ENCODE peak calls at places on chromosomes 4 and X, in five cellular contexts. One of them, this sample, is unnamed. For H3K4me1, the result is how much of the 10 kb centered on the place peaks cover.

GRCh38 chrX:133776072-133776471 is 209.3 kb downstream of the GPC3 start:
- DNase-seq in cardiac muscle cell: peak
- DNase-seq in pancreas: peak
- DNase-seq in GM23338: peak
- DNase-seq in lung: no peak
- DNase-seq in this sample: no peak

GRCh38 chr4:48898733-48899431 is 7.7 kb downstream of the OCIAD2 start:
- DNase-seq in pancreas: no peak
- DNase-seq in lung: no peak
- DNase-seq in cardiac muscle cell: peak
- DNase-seq in GM23338: no peak
- DNase-seq in this sample: no peak

GRCh38 chrX:41720125-41720780 is 3.7 kb upstream of the GPR82 start:
- DNase-seq in GM23338: no peak
- DNase-seq in pancreas: no peak
- DNase-seq in lung: no peak
- DNase-seq in cardiac muscle cell: peak
- DNase-seq in this sample: no peak

GRCh38 chr4:186699298-186699697 is 24.4 kb downstream of the FAT1 start:
- DNase-seq in lung: no peak
- DNase-seq in pancreas: no peak
- DNase-seq in cardiac muscle cell: peak
- DNase-seq in GM23338: no peak
- DNase-seq in this sample: no peak

GRCh38 chr4:171025323-171025722 is 787.9 kb upstream of the GALNTL6 start:
- DNase-seq in cardiac muscle cell: no peak
- DNase-seq in GM23338: no peak
- DNase-seq in pancreas: no peak
- DNase-seq in lung: no peak
- DNase-seq in this sample: no peak

GRCh38 chr4:5365071-5366008 is 314.1 kb downstream of the STK32B start:
- DNase-seq in pancreas: no peak
- DNase-seq in cardiac muscle cell: peak
- DNase-seq in lung: peak
- DNase-seq in GM23338: peak
- DNase-seq in this sample: no peak

GRCh38 chrX:3134316-3134715 is 93.0 kb downstream of the ARSF start:
- DNase-seq in GM23338: no peak
- DNase-seq in pancreas: no peak
- DNase-seq in lung: no peak
- DNase-seq in cardiac muscle cell: no peak
- DNase-seq in this sample: no peak

GRCh38 chrX:72346306-72346949 is 40.7 kb upstream of the CITED1 start:
- DNase-seq in lung: no peak
- DNase-seq in pancreas: no peak
- DNase-seq in GM23338: peak
- DNase-seq in cardiac muscle cell: no peak
- DNase-seq in this sample: no peak

GRCh38 chr4:71009796-71010588 is 16.5 kb downstream of the DCK start:
- DNase-seq in GM23338: peak
- DNase-seq in pancreas: no peak
- DNase-seq in lung: no peak
- DNase-seq in cardiac muscle cell: peak
- DNase-seq in this sample: no peak

GRCh38 chr4:169723207-169723606 is 34.5 kb downstream of the HPF1 start:
- DNase-seq in cardiac muscle cell: peak
- DNase-seq in pancreas: no peak
- DNase-seq in GM23338: peak
- DNase-seq in lung: no peak
- DNase-seq in this sample: no peak

GRCh38 chr4:24643774-24644520 is 59.6 kb upstream of the DHX15 start:
- DNase-seq in GM23338: peak
- DNase-seq in lung: no peak
- DNase-seq in cardiac muscle cell: peak
- DNase-seq in pancreas: no peak
- DNase-seq in this sample: no peak

GRCh38 chr4:78155616-78156105 is 98.5 kb downstream of the FRAS1 start:
- DNase-seq in cardiac muscle cell: peak
- DNase-seq in lung: no peak
- DNase-seq in GM23338: no peak
- DNase-seq in pancreas: no peak
- DNase-seq in this sample: no peak

GRCh38 chr4:78667764-78668163 is 108.4 kb upstream of the BMP2K start:
- DNase-seq in lung: no peak
- DNase-seq in cardiac muscle cell: no peak
- DNase-seq in pancreas: no peak
- DNase-seq in GM23338: no peak
- DNase-seq in this sample: no peak

GRCh38 chr4:185713731-185714130 is 98.3 kb downstream of the SORBS2 start:
- DNase-seq in lung: no peak
- DNase-seq in pancreas: no peak
- DNase-seq in GM23338: no peak
- DNase-seq in cardiac muscle cell: no peak
- DNase-seq in this sample: no peak

GRCh38 chr4:186002853-186003252 is 66.1 kb upstream of the TLR3 start:
- DNase-seq in pancreas: no peak
- DNase-seq in GM23338: no peak
- DNase-seq in cardiac muscle cell: no peak
- DNase-seq in lung: no peak
- DNase-seq in this sample: no peak

GRCh38 chr4:168218663-168219062 is 99.9 kb downstream of the DDX60 start:
- DNase-seq in pancreas: no peak
- DNase-seq in GM23338: no peak
- DNase-seq in cardiac muscle cell: peak
- DNase-seq in lung: no peak
- DNase-seq in this sample: no peak

GRCh38 chr4:183394166-183394951 is 50.1 kb upstream of the CDKN2AIP start:
- DNase-seq in lung: no peak
- DNase-seq in GM23338: no peak
- DNase-seq in pancreas: no peak
- DNase-seq in cardiac muscle cell: no peak
- DNase-seq in this sample: no peak

GRCh38 chr4:174702974-174703478 is 126.0 kb downstream of the GLRA3 start:
- DNase-seq in cardiac muscle cell: peak
- DNase-seq in lung: no peak
- DNase-seq in pancreas: no peak
- DNase-seq in GM23338: peak
- DNase-seq in this sample: no peak

GRCh38 chr4:174697164-174697563 is 131.9 kb downstream of the GLRA3 start:
- DNase-seq in cardiac muscle cell: peak
- DNase-seq in lung: no peak
- DNase-seq in GM23338: no peak
- DNase-seq in pancreas: no peak
- DNase-seq in this sample: no peak

GRCh38 chr4:174697896-174698295 is 131.2 kb downstream of the GLRA3 start:
- DNase-seq in cardiac muscle cell: no peak
- DNase-seq in pancreas: no peak
- DNase-seq in lung: no peak
- DNase-seq in GM23338: no peak
- DNase-seq in this sample: no peak

GRCh38 chr4:174696657-174697056 is 132.4 kb downstream of the GLRA3 start:
- DNase-seq in cardiac muscle cell: peak
- DNase-seq in GM23338: no peak
- DNase-seq in pancreas: no peak
- DNase-seq in lung: no peak
- DNase-seq in this sample: no peak

GRCh38 chr4:174699654-174700053 is 129.4 kb downstream of the GLRA3 start:
- DNase-seq in GM23338: no peak
- DNase-seq in cardiac muscle cell: no peak
- DNase-seq in pancreas: no peak
- DNase-seq in lung: no peak
- DNase-seq in this sample: no peak
- H3K4me1 ChIP-seq in GM23338: under half
- H3K4me1 ChIP-seq in cardiac muscle cell: under half
- H3K4me1 ChIP-seq in pancreas: under half
- H3K4me1 ChIP-seq in lung: under half
- H3K4me1 ChIP-seq in this sample: under half

GRCh38 chrX:39729834-39730670 is 367.7 kb downstream of the BCOR start:
- DNase-seq in GM23338: peak
- DNase-seq in lung: no peak
- DNase-seq in cardiac muscle cell: no peak
- DNase-seq in pancreas: no peak
- DNase-seq in this sample: no peak

GRCh38 chrX:39730671-39731389 is 366.9 kb downstream of the BCOR start:
- DNase-seq in lung: peak
- DNase-seq in pancreas: peak
- DNase-seq in GM23338: peak
- DNase-seq in cardiac muscle cell: peak
- DNase-seq in this sample: peak

GRCh38 chrX:39733745-39734144 is 364.0 kb downstream of the BCOR start:
- DNase-seq in pancreas: no peak
- DNase-seq in lung: no peak
- DNase-seq in cardiac muscle cell: no peak
- DNase-seq in GM23338: no peak
- DNase-seq in this sample: no peak

GRCh38 chrX:39731390-39731680 is 366.4 kb downstream of the BCOR start:
- DNase-seq in lung: no peak
- DNase-seq in pancreas: no peak
- DNase-seq in cardiac muscle cell: no peak
- DNase-seq in GM23338: no peak
- DNase-seq in this sample: no peak

GRCh38 chrX:39731735-39732134 is 366.0 kb downstream of the BCOR start:
- DNase-seq in lung: no peak
- DNase-seq in GM23338: no peak
- DNase-seq in pancreas: no peak
- DNase-seq in cardiac muscle cell: no peak
- DNase-seq in this sample: no peak
- H3K27ac ChIP-seq in lung: no peak
- H3K27ac ChIP-seq in GM23338: no peak
- H3K27ac ChIP-seq in pancreas: no peak
- H3K27ac ChIP-seq in cardiac muscle cell: no peak
- H3K27ac ChIP-seq in this sample: peak

DNA sequence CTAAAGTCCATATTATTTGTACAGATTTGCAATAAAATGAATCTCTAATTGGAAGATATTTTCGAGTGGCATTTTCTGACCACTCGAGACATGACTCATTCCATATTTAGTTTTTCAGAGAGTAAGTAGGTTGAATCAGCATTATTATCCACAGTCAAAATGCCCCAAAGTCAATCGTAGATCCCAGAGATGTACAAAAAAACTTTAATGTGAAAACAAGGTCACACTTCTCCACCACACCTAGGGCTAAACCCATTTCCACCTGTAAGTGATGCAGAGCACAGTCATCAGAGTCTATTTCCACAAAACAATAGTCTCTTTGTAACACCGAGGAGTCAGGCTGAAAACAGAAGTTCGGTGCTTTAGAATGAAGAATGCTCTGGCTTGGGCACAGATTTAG is 117.1 kb upstream of the TENM3 start:
- DNase-seq in pancreas: no peak
- DNase-seq in lung: no peak
- DNase-seq in GM23338: no peak
- DNase-seq in cardiac muscle cell: no peak
- DNase-seq in this sample: no peak
- H3K4me1 ChIP-seq in pancreas: under half
- H3K4me1 ChIP-seq in lung: under half
- H3K4me1 ChIP-seq in GM23338: under half
- H3K4me1 ChIP-seq in cardiac muscle cell: under half
- H3K4me1 ChIP-seq in this sample: under half

GRCh38 chr4:57053508-57053907 is 56.7 kb downstream of the IGFBP7 start:
- DNase-seq in pancreas: no peak
- DNase-seq in lung: no peak
- DNase-seq in cardiac muscle cell: peak
- DNase-seq in GM23338: no peak
- DNase-seq in this sample: no peak

GRCh38 chr4:57059890-57060716 is 50.1 kb downstream of the IGFBP7 start:
- DNase-seq in GM23338: no peak
- DNase-seq in lung: no peak
- DNase-seq in pancreas: no peak
- DNase-seq in cardiac muscle cell: no peak
- DNase-seq in this sample: no peak

GRCh38 chr4:57051524-57051923 is 58.7 kb downstream of the IGFBP7 start:
- DNase-seq in GM23338: no peak
- DNase-seq in lung: no peak
- DNase-seq in cardiac muscle cell: no peak
- DNase-seq in pancreas: no peak
- DNase-seq in this sample: no peak

GRCh38 chr4:57051100-57051499 is 59.1 kb downstream of the IGFBP7 start:
- DNase-seq in GM23338: no peak
- DNase-seq in lung: no peak
- DNase-seq in cardiac muscle cell: no peak
- DNase-seq in pancreas: no peak
- DNase-seq in this sample: no peak

DNA sequence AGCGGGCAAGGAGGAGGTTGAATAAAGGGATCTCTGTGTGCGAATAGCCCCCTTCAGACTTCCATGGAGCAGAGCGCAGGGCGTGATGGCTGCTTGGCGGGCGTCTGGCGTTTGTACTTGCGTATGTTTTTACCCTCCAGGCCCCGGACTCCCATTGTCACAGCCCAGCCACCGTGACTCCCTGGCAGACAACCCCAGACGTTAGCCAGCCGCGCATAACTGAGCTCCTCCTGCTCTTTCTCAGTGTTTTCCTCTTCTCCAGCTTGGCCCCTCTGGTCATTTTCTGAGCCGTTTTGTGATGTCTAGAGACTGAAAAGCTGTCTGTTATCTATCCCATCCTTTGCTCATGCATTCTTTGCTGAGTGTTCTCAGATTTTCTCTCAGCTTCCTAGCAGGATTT is 54.3 kb downstream of the IGFBP7 start:
- DNase-seq in lung: no peak
- DNase-seq in cardiac muscle cell: no peak
- DNase-seq in GM23338: no peak
- DNase-seq in pancreas: no peak
- DNase-seq in this sample: no peak
- H3K27ac ChIP-seq in lung: peak
- H3K27ac ChIP-seq in cardiac muscle cell: peak
- H3K27ac ChIP-seq in GM23338: no peak
- H3K27ac ChIP-seq in pancreas: no peak
- H3K27ac ChIP-seq in this sample: peak

DNA sequence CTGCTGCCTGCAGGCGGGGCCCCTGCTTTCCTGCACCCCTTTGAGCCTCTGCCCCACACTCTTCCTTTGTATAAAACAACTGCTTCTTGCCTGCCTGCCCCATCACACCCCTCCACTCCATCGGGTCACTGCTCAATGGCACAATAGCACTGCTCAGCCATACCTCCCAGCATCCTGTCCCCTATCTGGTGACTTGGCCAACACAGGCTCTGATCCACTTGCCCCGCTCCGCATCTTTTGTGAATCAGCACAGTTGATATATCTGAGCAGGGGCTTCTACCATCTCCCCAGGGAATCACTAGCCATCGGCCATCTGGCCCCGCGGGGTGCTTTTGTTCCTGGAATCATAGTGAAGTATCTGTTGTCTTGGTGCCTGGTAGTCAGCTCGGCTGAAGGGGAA is 45.3 kb downstream of the MAP7D3 start:
- DNase-seq in pancreas: no peak
- DNase-seq in GM23338: peak
- DNase-seq in cardiac muscle cell: no peak
- DNase-seq in lung: no peak
- DNase-seq in this sample: no peak
- H3K4me1 ChIP-seq in pancreas: under half
- H3K4me1 ChIP-seq in GM23338: under half
- H3K4me1 ChIP-seq in cardiac muscle cell: under half
- H3K4me1 ChIP-seq in lung: under half
- H3K4me1 ChIP-seq in this sample: under half